ENCODE peak calls at places on chromosomes 1 and 21, in seven cellular contexts. K, Y, W, A, T, H and B are unnamed samples.

GRCh38 chr1:62386351-62387121 is 50.3 kb upstream of the USP1 start:
- DNase-seq in K (no peak), Y (no peak), W (no peak), A (no peak), T (no peak), H (no peak), B (no peak)

GRCh38 chr1:54221867-54222484 is 22.0 kb downstream of the MRPL37 start:
- DNase-seq in K (no peak), Y (no peak), W (no peak), A (no peak), T (no peak), H (no peak), B (no peak)

GRCh38 chr1:19426294-19427086 is 58.8 kb downstream of the CAPZB start:
- DNase-seq in K (no peak), Y (no peak), W (no peak), A (no peak), T (no peak), H (no peak), B (no peak)

GRCh38 chr21:37119421-37120218 is 46.6 kb downstream of the TTC3 start:
- DNase-seq in K (no peak), Y (no peak), W (no peak), A (no peak), T (no peak), H (no peak), B (no peak)

GRCh38 chr1:55320891-55321290 is 105.7 kb upstream of the USP24 start:
- DNase-seq in K (no peak), Y (no peak), W (no peak), A (no peak), T (no peak), H (no peak), B (no peak)

GRCh38 chr21:31911138-31911907 is 38.5 kb downstream of the HUNK start:
- DNase-seq in K (no peak), Y (no peak), W (no peak), A (no peak), T (no peak), H (no peak), B (no peak)

GRCh38 chr1:206608108-206608698 is 4.1 kb downstream of the EIF2D start:
- DNase-seq in K (peak), Y (peak), W (peak), A (peak), T (peak), H (no peak), B (no peak)

GRCh38 chr1:182330303-182330702 is 61.3 kb downstream of the GLUL start:
- DNase-seq in K (no peak), Y (peak), W (no peak), A (no peak), T (no peak), H (no peak), B (no peak)

GRCh38 chr1:14894811-14895524 is 258.6 kb upstream of the TMEM51 start:
- DNase-seq in K (no peak), Y (no peak), W (no peak), A (no peak), T (no peak), H (no peak), B (no peak)

GRCh38 chr1:226736001-226736907 is 2.8 kb downstream of the ITPKB start:
- DNase-seq in K (no peak), Y (no peak), W (no peak), A (peak), T (no peak), H (no peak), B (no peak)

GRCh38 chr1:3836421-3836820 is 20.6 kb downstream of the CEP104 start:
- DNase-seq in K (no peak), Y (no peak), W (no peak), A (no peak), T (no peak), H (no peak), B (no peak)

GRCh38 chr1:152034654-152035405 is 2.0 kb downstream of the S100A11 start:
- DNase-seq in K (peak), Y (peak), W (peak), A (peak), T (peak), H (no peak), B (peak)

GRCh38 chr21:37870229-37870628 is 46.0 kb downstream of the KCNJ6 start:
- DNase-seq in K (no peak), Y (no peak), W (no peak), A (no peak), T (no peak), H (no peak), B (no peak)

GRCh38 chr1:54356680-54357147 is 49.5 kb downstream of the SSBP3 start:
- DNase-seq in K (peak), Y (no peak), W (no peak), A (peak), T (peak), H (no peak), B (no peak)

GRCh38 chr1:204041803-204042505 is 31.0 kb upstream of the SOX13 start:
- DNase-seq in K (no peak), Y (no peak), W (no peak), A (no peak), T (no peak), H (no peak), B (no peak)

GRCh38 chr21:42353623-42354022 is 2.8 kb upstream of the TFF2 start:
- DNase-seq in K (no peak), Y (no peak), W (no peak), A (no peak), T (no peak), H (no peak), B (no peak)

GRCh38 chr1:200866521-200866920 is 6.3 kb upstream of the GPR25 start:
- DNase-seq in K (no peak), Y (no peak), W (no peak), A (no peak), T (peak), H (no peak), B (no peak)

GRCh38 chr1:33709780-33710713 is 153.8 kb upstream of the HMGB4 start:
- DNase-seq in K (no peak), Y (no peak), W (no peak), A (no peak), T (no peak), H (no peak), B (no peak)

GRCh38 chr1:152886758-152887409 is 8.8 kb downstream of the SMCP start:
- DNase-seq in K (no peak), Y (no peak), W (no peak), A (no peak), T (no peak), H (no peak), B (no peak)

GRCh38 chr21:28445081-28445830 is 547.4 kb downstream of the LTN1 start:
- DNase-seq in K (no peak), Y (no peak), W (no peak), A (no peak), T (no peak), H (peak), B (no peak)

GRCh38 chr1:153546371-153546770 is 765 bp upstream of the S100A4 start:
- DNase-seq in K (no peak), Y (no peak), W (no peak), A (no peak), T (no peak), H (no peak), B (no peak)

GRCh38 chr1:119882172-119883029 is 13.9 kb downstream of the ADAM30 start:
- DNase-seq in K (no peak), Y (no peak), W (no peak), A (no peak), T (no peak), H (no peak), B (no peak)

GRCh38 chr1:31672988-31673387 is 28.3 kb upstream of the PEF1 start:
- DNase-seq in K (no peak), Y (no peak), W (no peak), A (no peak), T (no peak), H (no peak), B (no peak)

GRCh38 chr1:168729405-168729802 is 398 bp upstream of the DPT start:
- DNase-seq in K (no peak), Y (no peak), W (no peak), A (no peak), T (no peak), H (no peak), B (no peak)

GRCh38 chr1:248853668-248854375 is 5.1 kb downstream of the ZNF692 start:
- DNase-seq in K (peak), Y (no peak), W (no peak), A (no peak), T (peak), H (no peak), B (no peak)

GRCh38 chr1:116879478-116880133 is 30.1 kb upstream of the PTGFRN start:
- DNase-seq in K (no peak), Y (no peak), W (no peak), A (no peak), T (no peak), H (no peak), B (no peak)

GRCh38 chr1:75136921-75137641 is 2.9 kb downstream of the LHX8 start:
- DNase-seq in K (no peak), Y (no peak), W (no peak), A (no peak), T (no peak), H (no peak), B (no peak)

GRCh38 chr21:14073615-14074014 is 137.1 kb downstream of the LIPI start:
- DNase-seq in K (no peak), Y (no peak), W (no peak), A (no peak), T (no peak), H (no peak), B (no peak)

GRCh38 chr1:25065246-25066238 is 135.5 kb upstream of the RUNX3 start:
- DNase-seq in K (no peak), Y (no peak), W (no peak), A (no peak), T (peak), H (peak), B (no peak)

GRCh38 chr1:40901886-40902633 is 39.9 kb upstream of the CITED4 start:
- DNase-seq in K (no peak), Y (no peak), W (no peak), A (no peak), T (no peak), H (peak), B (no peak)

GRCh38 chr1:185971688-185972087 is 237.5 kb downstream of the HMCN1 start:
- DNase-seq in K (no peak), Y (no peak), W (no peak), A (no peak), T (no peak), H (peak), B (no peak)

GRCh38 chr21:42164064-42164789 is 54.7 kb upstream of the ABCG1 start:
- DNase-seq in K (peak), Y (peak), W (no peak), A (peak), T (peak), H (no peak), B (no peak)

GRCh38 chr1:176119549-176119948 is 87.5 kb downstream of the COP1 start:
- DNase-seq in K (no peak), Y (no peak), W (no peak), A (peak), T (no peak), H (no peak), B (no peak)

GRCh38 chr1:2805801-2806430 is 4.4 kb upstream of the TTC34 start:
- DNase-seq in K (no peak), Y (no peak), W (no peak), A (no peak), T (no peak), H (no peak), B (no peak)

GRCh38 chr1:44249543-44249942 is 36.3 kb downstream of the DMAP1 start:
- DNase-seq in K (no peak), Y (peak), W (no peak), A (no peak), T (no peak), H (no peak), B (no peak)

GRCh38 chr1:20448626-20449215 is 37.3 kb downstream of the CAMK2N1 start:
- DNase-seq in K (no peak), Y (no peak), W (no peak), A (no peak), T (no peak), H (no peak), B (no peak)